ENCODE peak calls at places on chromosomes 16 and 17, in seven cellular contexts. A is caudate nucleus, J is GM04504, R is GM20000, Z is anterior cingulate cortex, Q is NT2/D1, S is NCI-H460. P is an unnamed sample.

GRCh38 chr17:83186751-83187421 is 107.5 kb downstream of the METRNL start:
- DNase-seq in A (no peak), J (no peak), R (no peak), Z (no peak), Q (no peak), S (no peak), P (no peak)

GRCh38 chr17:82246365-82247174 is 17.7 kb downstream of the SLC16A3 start:
- DNase-seq in A (no peak), J (no peak), R (peak), Z (no peak), Q (no peak), S (no peak), P (no peak)

GRCh38 chr17:79988163-79988971 is 47.3 kb downstream of the TBC1D16 start:
- DNase-seq in A (no peak), J (peak), R (no peak), Z (no peak), Q (no peak), S (peak), P (no peak)

GRCh38 chr16:7716924-7717323 is 384.3 kb downstream of the RBFOX1 start:
- DNase-seq in A (no peak), J (no peak), R (no peak), Z (no peak), Q (no peak), S (no peak), P (no peak)

GRCh38 chr17:40072481-40073346 is 9.9 kb downstream of the THRA start:
- DNase-seq in A (no peak), J (no peak), R (no peak), Z (no peak), Q (no peak), S (no peak), P (no peak)

GRCh38 chr17:30590086-30590485 is 112.9 kb downstream of the GOSR1 start:
- DNase-seq in A (no peak), J (no peak), R (no peak), Z (no peak), Q (no peak), S (no peak), P (no peak)

GRCh38 chr16:83199012-83199411 is 572.2 kb downstream of the CDH13 start:
- DNase-seq in A (no peak), J (no peak), R (no peak), Z (no peak), Q (no peak), S (no peak), P (no peak)

GRCh38 chr17:55549140-55549539 is 37.9 kb upstream of the SMIM36 start:
- DNase-seq in A (no peak), J (peak), R (peak), Z (no peak), Q (no peak), S (peak), P (no peak)

GRCh38 chr16:65283238-65283651 is 161.4 kb upstream of the CDH11 start:
- DNase-seq in A (no peak), J (no peak), R (no peak), Z (no peak), Q (no peak), S (no peak), P (no peak)

GRCh38 chr16:1727651-1728624 is 21.9 kb downstream of the MAPK8IP3 start:
- DNase-seq in A (no peak), J (no peak), R (no peak), Z (no peak), Q (no peak), S (no peak), P (no peak)

GRCh38 chr16:23499801-23500200 is 10.5 kb downstream of the GGA2 start:
- DNase-seq in A (no peak), J (no peak), R (no peak), Z (no peak), Q (no peak), S (no peak), P (no peak)

GRCh38 chr17:30832438-30832790 is 648 bp downstream of the ATAD5 start:
- DNase-seq in A (no peak), J (no peak), R (no peak), Z (no peak), Q (no peak), S (no peak), P (no peak)

GRCh38 chr16:21971856-21972255 is 18.7 kb downstream of the UQCRC2 start:
- DNase-seq in A (no peak), J (no peak), R (no peak), Z (no peak), Q (no peak), S (no peak), P (no peak)

GRCh38 chr16:79163666-79164377 is 436.7 kb downstream of the MAF start:
- DNase-seq in A (no peak), J (no peak), R (no peak), Z (no peak), Q (no peak), S (no peak), P (no peak)

GRCh38 chr16:87436225-87437172 is 44.4 kb downstream of the MAP1LC3B start:
- DNase-seq in A (no peak), J (peak), R (no peak), Z (no peak), Q (no peak), S (no peak), P (no peak)

GRCh38 chr16:70594569-70594968 is 51.8 kb upstream of the IL34 start:
- DNase-seq in A (no peak), J (no peak), R (no peak), Z (no peak), Q (no peak), S (no peak), P (no peak)

GRCh38 chr17:76075364-76076099 is 951 bp downstream of the GALR2 start:
- DNase-seq in A (no peak), J (no peak), R (peak), Z (no peak), Q (no peak), S (peak), P (no peak)

GRCh38 chr17:41705271-41705991 is 6.7 kb upstream of the GAST start:
- DNase-seq in A (no peak), J (no peak), R (no peak), Z (no peak), Q (peak), S (no peak), P (peak)

GRCh38 chr16:71721066-71721740 is 3.3 kb downstream of the PHLPP2 start:
- DNase-seq in A (no peak), J (no peak), R (no peak), Z (no peak), Q (no peak), S (no peak), P (no peak)

GRCh38 chr16:10172848-10173655 is 9.2 kb downstream of the GRIN2A start:
- DNase-seq in A (no peak), J (no peak), R (no peak), Z (peak), Q (no peak), S (no peak), P (no peak)

GRCh38 chr17:34580685-34581445 is 1.5 kb downstream of the TMEM132E start:
- DNase-seq in A (no peak), J (no peak), R (peak), Z (peak), Q (no peak), S (no peak), P (peak)

GRCh38 chr16:71626858-71627213 is 852 bp downstream of the MARVELD3 start:
- DNase-seq in A (no peak), J (no peak), R (no peak), Z (no peak), Q (no peak), S (no peak), P (peak)

GRCh38 chr17:81246679-81247338 is 7.7 kb downstream of the NDUFAF8 start:
- DNase-seq in A (no peak), J (no peak), R (no peak), Z (no peak), Q (no peak), S (no peak), P (no peak)

GRCh38 chr17:72877348-72877747 is 215.1 kb downstream of the SLC39A11 start:
- DNase-seq in A (no peak), J (no peak), R (no peak), Z (no peak), Q (no peak), S (no peak), P (no peak)

GRCh38 chr17:82984751-82985435 is 94.5 kb upstream of the METRNL start:
- DNase-seq in A (no peak), J (no peak), R (no peak), Z (no peak), Q (no peak), S (no peak), P (no peak)

GRCh38 chr17:42525221-42525620 is 10.8 kb upstream of the NAGLU start:
- DNase-seq in A (no peak), J (peak), R (no peak), Z (no peak), Q (no peak), S (no peak), P (no peak)

GRCh38 chr17:44971776-44972483 is 3.8 kb upstream of the C1QL1 start:
- DNase-seq in A (no peak), J (no peak), R (no peak), Z (peak), Q (no peak), S (no peak), P (no peak)

P was measured in HAP-1.